ENCODE peak calls at places on chromosome 10, in eight cellular contexts. V, T, E, O, D, I, F and G are unnamed samples.

GRCh38 chr10:75400769-75401568 is 595 bp downstream of the ZNF503 start:
- DNase-seq in V (peak), T (peak), E (peak), O (no peak), D (peak), I (peak), F (peak), G (peak)

GRCh38 chr10:33801705-33802104 is 467.2 kb upstream of the NRP1 start:
- DNase-seq in V (no peak), T (peak), E (no peak), O (no peak), D (no peak), I (no peak), F (peak), G (no peak)

GRCh38 chr10:119425102-119425880 is 117.2 kb downstream of the RGS10 start:
- DNase-seq in V (no peak), T (peak), E (no peak), O (no peak), D (no peak), I (no peak), F (no peak), G (peak)

GRCh38 chr10:115129752-115130151 is 36.6 kb downstream of the ATRNL1 start:
- DNase-seq in V (no peak), T (peak), E (no peak), O (no peak), D (no peak), I (no peak), F (peak), G (no peak)

GRCh38 chr10:102546606-102547310 is 43.0 kb downstream of the SUFU start:
- DNase-seq in V (no peak), T (peak), E (no peak), O (no peak), D (no peak), I (no peak), F (no peak), G (no peak)

GRCh38 chr10:95327367-95327766 is 36.6 kb upstream of the PDLIM1 start:
- DNase-seq in V (peak), T (peak), E (no peak), O (no peak), D (no peak), I (peak), F (peak), G (no peak)

GRCh38 chr10:12556057-12556456 is 206.7 kb downstream of the CAMK1D start:
- DNase-seq in V (no peak), T (no peak), E (no peak), O (no peak), D (no peak), I (no peak), F (no peak), G (no peak)

GRCh38 chr10:49735848-49736563 is 26.1 kb downstream of the OGDHL start:
- DNase-seq in V (no peak), T (no peak), E (no peak), O (no peak), D (no peak), I (no peak), F (no peak), G (no peak)

GRCh38 chr10:125235093-125236069 is 75.0 kb upstream of the CTBP2 start:
- DNase-seq in V (no peak), T (no peak), E (no peak), O (no peak), D (no peak), I (no peak), F (no peak), G (no peak)

GRCh38 chr10:34957531-34957930 is 132.6 kb downstream of the CUL2 start:
- DNase-seq in V (no peak), T (no peak), E (no peak), O (no peak), D (peak), I (no peak), F (no peak), G (no peak)

GRCh38 chr10:94407668-94408067 is 5.3 kb downstream of the TBC1D12 start:
- DNase-seq in V (no peak), T (no peak), E (no peak), O (no peak), D (no peak), I (no peak), F (no peak), G (no peak)

GRCh38 chr10:116353817-116354216 is 29.6 kb downstream of the CCDC172 start:
- DNase-seq in V (no peak), T (no peak), E (no peak), O (no peak), D (no peak), I (no peak), F (no peak), G (no peak)

GRCh38 chr10:27388761-27389399 is 115.2 kb upstream of the RAB18 start:
- DNase-seq in V (peak), T (peak), E (no peak), O (no peak), D (no peak), I (peak), F (no peak), G (no peak)

GRCh38 chr10:66786705-66787104 is 139.1 kb upstream of the LRRTM3 start:
- DNase-seq in V (no peak), T (peak), E (no peak), O (no peak), D (no peak), I (no peak), F (peak), G (no peak)

GRCh38 chr10:69645751-69646687 is 16.0 kb downstream of the FAM241B start:
- DNase-seq in V (no peak), T (no peak), E (no peak), O (no peak), D (peak), I (no peak), F (no peak), G (peak)

GRCh38 chr10:124703778-124704427 is 40.3 kb downstream of the FAM53B start:
- DNase-seq in V (peak), T (peak), E (no peak), O (no peak), D (peak), I (peak), F (no peak), G (no peak)

GRCh38 chr10:132727411-132727810 is 58.5 kb downstream of the NKX6-2 start:
- DNase-seq in V (no peak), T (no peak), E (no peak), O (no peak), D (no peak), I (no peak), F (no peak), G (no peak)

GRCh38 chr10:70265032-70265689 is 18.6 kb downstream of the NPFFR1 start:
- DNase-seq in V (no peak), T (no peak), E (no peak), O (no peak), D (no peak), I (no peak), F (peak), G (no peak)

GRCh38 chr10:132397671-132398565 is 918 bp downstream of the PWWP2B start:
- DNase-seq in V (peak), T (peak), E (no peak), O (peak), D (peak), I (peak), F (peak), G (peak)

GRCh38 chr10:89867964-89868363 is 166.6 kb downstream of the KIF20B start:
- DNase-seq in V (no peak), T (peak), E (no peak), O (no peak), D (no peak), I (no peak), F (peak), G (no peak)

GRCh38 chr10:19014034-19014433 is 34.6 kb upstream of the MALRD1 start:
- DNase-seq in V (no peak), T (peak), E (no peak), O (no peak), D (no peak), I (no peak), F (peak), G (no peak)

GRCh38 chr10:28984431-28984830 is 304.4 kb upstream of the LYZL1 start:
- DNase-seq in V (peak), T (peak), E (no peak), O (peak), D (peak), I (peak), F (peak), G (peak)

GRCh38 chr10:70410608-70411007 is 6.7 kb downstream of the EIF4EBP2 start:
- DNase-seq in V (no peak), T (no peak), E (no peak), O (no peak), D (no peak), I (no peak), F (no peak), G (no peak)

GRCh38 chr10:128324058-128324457 is 197.8 kb upstream of the MKI67 start:
- DNase-seq in V (peak), T (no peak), E (no peak), O (no peak), D (no peak), I (peak), F (no peak), G (no peak)
- TF ChIP-seq CTCF in V (peak), T (no peak), E (peak), O (no peak), D (peak), I (peak), F (no peak), G (no peak)

GRCh38 chr10:42868530-42868929 is 85.9 kb downstream of the BMS1 start:
- DNase-seq in V (no peak), T (no peak), E (no peak), O (no peak), D (peak), I (no peak), F (no peak), G (peak)

GRCh38 chr10:42865716-42866114 is 83.1 kb downstream of the BMS1 start:
- DNase-seq in V (no peak), T (no peak), E (no peak), O (no peak), D (peak), I (no peak), F (no peak), G (no peak)

GRCh38 chr10:42864575-42864974 is 82.0 kb downstream of the BMS1 start:
- DNase-seq in V (no peak), T (peak), E (no peak), O (no peak), D (peak), I (no peak), F (peak), G (no peak)

GRCh38 chr10:42867571-42867970 is 85.0 kb downstream of the BMS1 start:
- DNase-seq in V (no peak), T (no peak), E (no peak), O (no peak), D (no peak), I (no peak), F (no peak), G (no peak)

DNA sequence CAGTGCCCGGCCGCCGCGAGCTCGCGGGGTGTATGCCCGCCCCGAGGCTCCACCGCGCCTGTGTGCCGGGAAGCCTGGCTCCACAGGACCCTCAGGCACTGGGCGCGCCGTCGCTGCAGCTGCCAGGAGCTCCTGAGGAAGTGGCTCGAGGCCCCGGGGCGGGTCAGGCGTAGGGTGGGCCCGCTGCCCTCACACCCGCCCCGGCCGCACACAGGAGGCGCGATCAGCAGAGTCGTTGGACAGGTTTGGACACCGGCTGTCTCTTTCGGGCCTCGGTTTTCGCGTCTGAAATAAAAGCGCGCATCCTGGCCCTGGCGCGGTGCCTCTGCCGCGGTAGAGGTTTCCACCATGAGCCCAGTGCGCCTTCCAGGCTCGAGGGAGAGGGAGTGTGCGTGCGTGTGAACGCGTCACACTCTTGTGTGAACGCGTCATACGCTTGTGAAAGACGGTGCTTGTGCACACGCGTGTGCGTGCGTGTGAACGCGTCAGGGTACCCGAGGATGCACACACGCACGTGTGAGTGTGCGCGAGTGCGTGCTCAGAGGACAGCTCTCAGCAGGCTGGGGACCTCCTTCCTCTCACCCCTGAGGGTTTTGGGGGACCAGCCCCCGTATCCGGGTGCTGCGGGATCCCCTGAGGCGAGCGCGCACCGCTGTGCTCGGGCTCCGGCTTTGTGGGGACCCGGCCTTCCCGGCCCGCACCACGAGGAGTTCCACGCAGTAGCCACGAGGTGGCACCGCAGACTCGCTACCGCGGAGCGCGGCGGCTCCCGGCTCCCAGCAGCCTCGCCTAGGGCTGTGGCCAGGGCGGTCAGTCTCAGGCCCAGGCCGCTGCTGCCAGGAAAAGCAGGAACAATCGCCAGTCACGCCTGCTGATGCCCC is 83.8 kb downstream of the BMS1 start:
- DNase-seq in V (peak), T (peak), E (peak), O (peak), D (peak), I (peak), F (peak), G (peak)
- TF ChIP-seq CTCF in V (peak), T (peak), E (peak), O (peak), D (peak), I (peak), F (peak), G (peak)

GRCh38 chr10:14801693-14802092 is 27.0 kb upstream of the FAM107B start:
- DNase-seq in V (no peak), T (no peak), E (no peak), O (no peak), D (no peak), I (no peak), F (no peak), G (no peak)
- TF ChIP-seq CTCF in V (no peak), T (peak), E (peak), O (peak), D (no peak), I (no peak), F (peak), G (no peak)

DNA sequence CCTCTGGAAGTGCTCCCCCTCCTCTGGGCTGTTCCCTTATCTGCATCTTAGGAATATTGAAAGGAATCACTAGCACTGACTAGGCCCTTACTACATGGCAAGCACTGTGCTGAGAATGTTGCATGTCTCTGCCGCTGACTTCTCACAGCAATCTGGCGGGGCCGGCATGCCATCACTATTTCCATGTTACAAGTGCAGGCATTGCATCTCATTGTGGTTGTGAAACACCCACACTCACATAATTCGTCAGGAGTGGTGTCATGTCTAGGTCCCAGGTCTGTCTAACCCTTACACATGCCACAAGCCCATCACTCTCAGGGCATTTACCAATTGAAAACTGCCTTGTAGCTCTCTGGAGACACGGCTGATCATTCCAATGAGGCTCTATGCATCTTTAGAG is 8.5 kb upstream of the IL2RA start:
- DNase-seq in V (no peak), T (no peak), E (no peak), O (no peak), D (no peak), I (no peak), F (no peak), G (no peak)
- TF ChIP-seq CTCF in V (no peak), T (no peak), E (no peak), O (no peak), D (no peak), I (no peak), F (no peak), G (no peak)

GRCh38 chr10:3452683-3453388 is 280.3 kb upstream of the PITRM1 start:
- DNase-seq in V (no peak), T (peak), E (no peak), O (no peak), D (no peak), I (no peak), F (peak), G (no peak)

GRCh38 chr10:3460420-3461128 is 288.0 kb upstream of the PITRM1 start:
- DNase-seq in V (no peak), T (no peak), E (no peak), O (no peak), D (no peak), I (no peak), F (no peak), G (no peak)

GRCh38 chr10:3452234-3452633 is 279.7 kb upstream of the PITRM1 start:
- DNase-seq in V (no peak), T (peak), E (no peak), O (no peak), D (no peak), I (no peak), F (peak), G (no peak)

GRCh38 chr10:3451516-3452185 is 279.1 kb upstream of the PITRM1 start:
- DNase-seq in V (no peak), T (no peak), E (no peak), O (no peak), D (no peak), I (no peak), F (no peak), G (no peak)

DNA sequence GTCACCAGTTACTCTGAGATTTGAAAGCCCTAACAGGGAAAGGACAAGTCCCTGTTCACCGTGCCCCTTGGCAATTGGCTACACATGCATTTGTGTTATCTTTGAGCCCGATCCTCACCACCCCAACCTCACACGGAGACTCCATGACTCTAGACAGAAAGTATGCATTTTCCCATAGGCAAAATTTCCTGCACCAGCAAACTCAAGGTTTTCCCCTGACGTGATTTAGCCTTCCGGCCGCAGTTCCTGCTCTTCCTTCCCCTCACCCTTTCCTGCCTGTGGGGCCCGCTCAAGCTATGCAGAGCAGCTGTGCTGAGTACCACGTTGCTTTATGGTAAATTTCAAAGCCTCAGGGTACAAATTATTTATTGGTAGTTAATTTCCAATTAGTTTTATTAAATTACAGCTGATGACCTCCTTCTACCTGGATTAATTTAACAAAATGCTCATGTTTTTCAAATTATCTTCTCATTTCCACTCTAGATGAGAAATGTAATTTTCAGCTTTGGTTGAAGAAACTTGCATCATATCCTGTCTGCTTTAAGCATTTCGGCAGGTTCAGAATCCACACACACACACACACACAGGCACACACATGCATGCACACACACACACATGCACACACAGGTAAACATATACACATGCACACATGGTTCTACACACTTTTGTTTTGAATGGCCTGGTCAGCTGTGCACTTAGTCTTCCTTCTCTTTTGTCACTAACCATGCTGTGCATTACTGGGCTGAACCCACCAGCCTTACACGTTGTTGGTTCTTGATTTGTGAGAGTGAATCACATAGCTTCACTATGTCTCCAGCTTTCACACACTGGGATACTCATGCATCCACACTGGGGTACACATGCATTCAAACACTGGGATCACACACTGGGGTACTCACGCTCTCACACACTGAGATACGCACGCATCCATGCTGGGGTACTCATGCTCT is 283.1 kb upstream of the PITRM1 start:
- DNase-seq in V (no peak), T (no peak), E (no peak), O (peak), D (no peak), I (no peak), F (no peak), G (no peak)
- TF ChIP-seq CTCF in V (no peak), T (no peak), E (no peak), O (peak), D (no peak), I (no peak), F (no peak), G (no peak)

GRCh38 chr10:58414270-58415041 is 29.2 kb downstream of the TFAM start:
- DNase-seq in V (no peak), T (peak), E (no peak), O (no peak), D (no peak), I (no peak), F (peak), G (no peak)
- TF ChIP-seq CTCF in V (peak), T (peak), E (peak), O (peak), D (peak), I (peak), F (peak), G (no peak)

GRCh38 chr10:7824251-7824650 is 5.9 kb downstream of the TAF3 start:
- DNase-seq in V (no peak), T (no peak), E (no peak), O (no peak), D (no peak), I (no peak), F (no peak), G (no peak)

GRCh38 chr10:7818295-7819125 is at the start of gene TAF3:
- DNase-seq in V (peak), T (peak), E (peak), O (peak), D (peak), I (peak), F (peak), G (peak)

GRCh38 chr10:7817576-7817975 is 729 bp upstream of the TAF3 start:
- DNase-seq in V (no peak), T (no peak), E (no peak), O (no peak), D (no peak), I (no peak), F (no peak), G (no peak)

GRCh38 chr10:7817984-7818294 is 366 bp upstream of the TAF3 start:
- DNase-seq in V (no peak), T (no peak), E (no peak), O (no peak), D (no peak), I (no peak), F (no peak), G (no peak)

DNA sequence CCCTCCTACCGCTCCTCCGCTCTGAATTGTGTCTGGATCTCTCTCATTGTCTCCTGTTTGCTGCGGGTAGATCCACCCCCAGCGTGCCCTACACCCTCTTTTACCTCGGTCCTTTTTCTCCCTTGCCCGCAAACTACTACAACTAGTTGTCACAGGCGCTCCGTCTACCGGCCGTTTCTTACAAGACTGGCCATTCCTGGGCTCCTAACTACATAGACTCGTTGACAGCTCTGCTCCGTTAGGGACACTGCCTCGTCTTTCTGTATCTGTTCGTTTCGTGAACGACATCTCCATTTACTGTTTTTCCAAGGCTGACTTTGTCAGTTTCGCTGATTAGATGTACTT is 793 bp downstream of the TAF3 start:
- DNase-seq in V (peak), T (peak), E (no peak), O (peak), D (no peak), I (peak), F (peak), G (no peak)
- TF ChIP-seq CTCF in V (peak), T (peak), E (peak), O (peak), D (peak), I (peak), F (peak), G (no peak)